ENCODE peak calls at places on chromosomes 5 and 9, in four cellular contexts. One of them, this sample, is unnamed.

GRCh38 chr5:134267366-134268018 is 41.6 kb upstream of the PPP2CA start:
- DNase-seq in GM12891: no peak
- DNase-seq in GM12892: no peak
- DNase-seq in K562: no peak
- DNase-seq in this sample: no peak

GRCh38 chr9:31873717-31874116 is 510.7 kb upstream of the ACO1 start:
- DNase-seq in K562: no peak
- DNase-seq in GM12892: no peak
- DNase-seq in GM12891: no peak
- DNase-seq in this sample: no peak

GRCh38 chr5:149794338-149795023 is 64.4 kb downstream of the PPARGC1B start:
- DNase-seq in K562: no peak
- DNase-seq in GM12892: no peak
- DNase-seq in GM12891: no peak
- DNase-seq in this sample: no peak

GRCh38 chr5:159619826-159620225 is 289.5 kb upstream of the IL12B start:
- DNase-seq in GM12892: no peak
- DNase-seq in GM12891: no peak
- DNase-seq in K562: no peak
- DNase-seq in this sample: no peak

GRCh38 chr9:108746864-108747263 is 108.9 kb downstream of the ACTL7B start:
- DNase-seq in GM12891: no peak
- DNase-seq in K562: no peak
- DNase-seq in GM12892: no peak
- DNase-seq in this sample: no peak

GRCh38 chr9:37030591-37030939 is 3.5 kb downstream of the PAX5 start:
- DNase-seq in GM12891: no peak
- DNase-seq in K562: no peak
- DNase-seq in GM12892: no peak
- DNase-seq in this sample: peak; percentile 79

GRCh38 chr9:83701769-83702168 is 6.0 kb downstream of the UBQLN1 start:
- DNase-seq in K562: no peak
- DNase-seq in GM12892: no peak
- DNase-seq in GM12891: no peak
- DNase-seq in this sample: no peak

GRCh38 chr5:111447099-111447498 is 65.2 kb downstream of the STARD4 start:
- DNase-seq in GM12892: no peak
- DNase-seq in K562: no peak
- DNase-seq in GM12891: no peak
- DNase-seq in this sample: no peak

GRCh38 chr5:86866036-86866435 is 248.3 kb downstream of the COX7C start:
- DNase-seq in GM12892: no peak
- DNase-seq in GM12891: no peak
- DNase-seq in K562: no peak
- DNase-seq in this sample: no peak

GRCh38 chr9:708182-708555 is 133.3 kb upstream of the DMRT1 start:
- DNase-seq in GM12892: no peak
- DNase-seq in K562: no peak
- DNase-seq in GM12891: no peak
- DNase-seq in this sample: no peak

GRCh38 chr5:160769264-160769663 is 82.7 kb downstream of the ATP10B start:
- DNase-seq in GM12892: no peak
- DNase-seq in GM12891: no peak
- DNase-seq in K562: no peak
- DNase-seq in this sample: no peak

GRCh38 chr5:26805076-26805475 is 233.3 kb downstream of the CDH9 start:
- DNase-seq in GM12891: no peak
- DNase-seq in K562: no peak
- DNase-seq in GM12892: no peak
- DNase-seq in this sample: no peak
- TF ChIP-seq POLR2A in GM12891: no peak
- TF ChIP-seq POLR2A in K562: no peak
- TF ChIP-seq POLR2A in GM12892: no peak
- TF ChIP-seq POLR2A in this sample: no peak

DNA sequence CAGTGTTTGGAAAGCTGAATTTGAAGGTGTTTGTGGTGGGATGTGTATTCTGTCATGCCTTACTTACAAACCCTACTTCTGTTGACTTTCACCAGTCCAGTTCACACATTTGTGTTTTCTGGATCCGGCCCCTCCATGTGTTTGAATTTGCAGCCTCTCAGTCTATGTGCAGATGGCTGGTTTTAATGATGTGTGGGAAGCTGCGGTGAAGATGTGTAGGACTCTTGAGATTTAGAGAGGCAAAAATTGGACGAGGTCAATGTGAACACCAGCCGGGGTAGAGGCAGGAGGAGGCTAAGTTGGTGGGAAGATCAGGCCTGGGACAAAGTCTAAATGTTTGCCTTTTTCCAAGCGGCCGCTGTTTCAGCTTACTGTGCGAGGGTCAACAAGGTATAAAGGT is 115.4 kb upstream of the KLF9 start:
- DNase-seq in GM12892: no peak
- DNase-seq in GM12891: no peak
- DNase-seq in K562: no peak
- DNase-seq in this sample: no peak
- TF ChIP-seq POLR2AphosphoS5 in GM12892: no peak
- TF ChIP-seq POLR2AphosphoS5 in GM12891: no peak
- TF ChIP-seq POLR2AphosphoS5 in K562: no peak
- TF ChIP-seq POLR2AphosphoS5 in this sample: no peak

GRCh38 chr9:122403381-122404002 is 32.7 kb downstream of the PTGS1 start:
- DNase-seq in K562: no peak
- DNase-seq in GM12891: no peak
- DNase-seq in GM12892: no peak
- DNase-seq in this sample: no peak

GRCh38 chr9:122398371-122398924 is 27.6 kb downstream of the PTGS1 start:
- DNase-seq in K562: no peak
- DNase-seq in GM12892: no peak
- DNase-seq in GM12891: no peak
- DNase-seq in this sample: no peak

GRCh38 chr9:122406264-122406890 is 35.6 kb downstream of the PTGS1 start:
- DNase-seq in GM12891: no peak
- DNase-seq in GM12892: no peak
- DNase-seq in K562: no peak
- DNase-seq in this sample: no peak

GRCh38 chr9:122397749-122398148 is 26.9 kb downstream of the PTGS1 start:
- DNase-seq in GM12892: no peak
- DNase-seq in GM12891: no peak
- DNase-seq in K562: no peak
- DNase-seq in this sample: no peak

DNA sequence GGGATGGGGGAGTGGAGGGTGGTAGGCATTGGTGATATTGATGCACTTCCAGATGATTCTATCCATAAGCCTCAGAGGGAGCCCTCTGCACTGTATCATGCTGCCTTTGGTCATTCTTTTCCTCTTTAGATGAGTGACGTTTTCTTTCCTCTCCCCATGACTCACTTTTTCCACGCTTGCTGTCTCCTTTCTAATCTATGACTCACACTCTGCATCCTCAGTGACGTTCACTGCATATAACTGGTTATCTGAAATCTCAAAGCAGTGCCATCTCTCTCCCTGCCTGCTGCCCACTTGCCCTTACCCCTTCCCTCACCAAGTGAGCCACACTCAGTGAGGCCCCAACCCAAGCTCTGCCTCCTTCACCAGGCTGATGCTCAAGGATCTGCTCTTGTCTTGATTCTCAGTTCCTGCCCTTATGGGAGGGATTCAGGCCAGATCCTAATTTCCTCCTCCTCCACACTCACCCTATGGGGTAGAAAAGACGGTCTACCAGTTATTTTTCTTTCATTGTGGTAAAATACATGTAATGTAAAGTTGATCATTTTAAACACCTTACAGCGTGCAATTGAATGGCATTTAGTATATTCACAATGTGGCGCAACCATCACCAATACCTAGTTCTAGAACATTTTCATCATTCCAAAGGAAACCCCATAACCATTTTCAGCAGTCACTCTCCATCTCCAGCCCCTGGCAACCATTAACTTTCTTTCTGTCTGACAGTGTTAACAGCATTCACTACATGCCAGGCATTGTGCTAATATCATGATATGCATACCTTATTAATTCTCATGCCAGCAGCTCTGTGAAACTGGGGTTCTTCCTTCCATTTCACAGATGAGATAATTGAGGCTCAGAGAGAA is 31.8 kb downstream of the PTGS1 start:
- DNase-seq in GM12892: no peak
- DNase-seq in GM12891: no peak
- DNase-seq in K562: peak; percentile 50
- DNase-seq in this sample: no peak
- TF ChIP-seq POLR2A in GM12892: no peak
- TF ChIP-seq POLR2A in GM12891: no peak
- TF ChIP-seq POLR2A in K562: no peak
- TF ChIP-seq POLR2A in this sample: no peak

GRCh38 chr5:96260009-96260408 is 173.0 kb downstream of the PCSK1 start:
- DNase-seq in GM12891: no peak
- DNase-seq in K562: no peak
- DNase-seq in GM12892: no peak
- DNase-seq in this sample: no peak

GRCh38 chr5:96257904-96258303 is 175.1 kb downstream of the PCSK1 start:
- DNase-seq in K562: no peak
- DNase-seq in GM12891: no peak
- DNase-seq in GM12892: no peak
- DNase-seq in this sample: no peak

GRCh38 chr5:96256795-96257470 is 176.1 kb downstream of the PCSK1 start:
- DNase-seq in GM12892: no peak
- DNase-seq in K562: peak; percentile 7
- DNase-seq in GM12891: no peak
- DNase-seq in this sample: no peak

GRCh38 chr5:96258692-96259091 is 174.4 kb downstream of the PCSK1 start:
- DNase-seq in K562: no peak
- DNase-seq in GM12892: no peak
- DNase-seq in GM12891: no peak
- DNase-seq in this sample: no peak

GRCh38 chr5:96259211-96259772 is 173.8 kb downstream of the PCSK1 start:
- DNase-seq in GM12892: no peak
- DNase-seq in GM12891: no peak
- DNase-seq in K562: no peak
- DNase-seq in this sample: no peak
- TF ChIP-seq POLR2AphosphoS5 in GM12892: no peak
- TF ChIP-seq POLR2AphosphoS5 in GM12891: no peak
- TF ChIP-seq POLR2AphosphoS5 in K562: no peak
- TF ChIP-seq POLR2AphosphoS5 in this sample: no peak

GRCh38 chr9:128716581-128717254 is 7.2 kb downstream of the ZDHHC12 start:
- DNase-seq in K562: no peak
- DNase-seq in GM12892: no peak
- DNase-seq in GM12891: no peak
- DNase-seq in this sample: peak; percentile 73

GRCh38 chr9:128714586-128715435 is 9.1 kb downstream of the ZDHHC12 start:
- DNase-seq in GM12891: no peak
- DNase-seq in K562: no peak
- DNase-seq in GM12892: no peak
- DNase-seq in this sample: peak; percentile 48

GRCh38 chr9:128713941-128714573 is 9.9 kb downstream of the ZDHHC12 start:
- DNase-seq in K562: no peak
- DNase-seq in GM12891: no peak
- DNase-seq in GM12892: no peak
- DNase-seq in this sample: peak; percentile 46

GRCh38 chr9:128713411-128713780 is 10.5 kb downstream of the ZDHHC12 start:
- DNase-seq in K562: no peak
- DNase-seq in GM12892: no peak
- DNase-seq in GM12891: no peak
- DNase-seq in this sample: no peak

DNA sequence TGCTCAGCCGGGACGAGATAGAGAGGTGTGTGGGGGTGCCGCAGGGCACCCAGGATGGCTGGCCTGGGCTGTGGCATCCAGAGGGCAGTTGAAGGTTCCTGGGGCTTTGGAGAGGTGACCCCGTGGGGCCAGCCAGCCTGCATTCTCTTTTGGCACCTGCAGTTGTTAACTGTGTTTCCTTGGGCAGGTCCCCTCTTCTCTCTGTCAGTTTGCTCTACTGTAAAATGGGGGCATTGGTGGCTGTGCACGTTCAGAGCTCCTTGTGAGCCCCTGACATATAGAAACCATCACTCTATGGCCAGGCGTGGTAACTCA is 8.5 kb downstream of the ZDHHC12 start:
- DNase-seq in GM12892: no peak
- DNase-seq in K562: no peak
- DNase-seq in GM12891: no peak
- DNase-seq in this sample: no peak
- TF ChIP-seq POLR2A in GM12892: no peak
- TF ChIP-seq POLR2A in K562: no peak
- TF ChIP-seq POLR2A in GM12891: no peak
- TF ChIP-seq POLR2A in this sample: no peak

DNA sequence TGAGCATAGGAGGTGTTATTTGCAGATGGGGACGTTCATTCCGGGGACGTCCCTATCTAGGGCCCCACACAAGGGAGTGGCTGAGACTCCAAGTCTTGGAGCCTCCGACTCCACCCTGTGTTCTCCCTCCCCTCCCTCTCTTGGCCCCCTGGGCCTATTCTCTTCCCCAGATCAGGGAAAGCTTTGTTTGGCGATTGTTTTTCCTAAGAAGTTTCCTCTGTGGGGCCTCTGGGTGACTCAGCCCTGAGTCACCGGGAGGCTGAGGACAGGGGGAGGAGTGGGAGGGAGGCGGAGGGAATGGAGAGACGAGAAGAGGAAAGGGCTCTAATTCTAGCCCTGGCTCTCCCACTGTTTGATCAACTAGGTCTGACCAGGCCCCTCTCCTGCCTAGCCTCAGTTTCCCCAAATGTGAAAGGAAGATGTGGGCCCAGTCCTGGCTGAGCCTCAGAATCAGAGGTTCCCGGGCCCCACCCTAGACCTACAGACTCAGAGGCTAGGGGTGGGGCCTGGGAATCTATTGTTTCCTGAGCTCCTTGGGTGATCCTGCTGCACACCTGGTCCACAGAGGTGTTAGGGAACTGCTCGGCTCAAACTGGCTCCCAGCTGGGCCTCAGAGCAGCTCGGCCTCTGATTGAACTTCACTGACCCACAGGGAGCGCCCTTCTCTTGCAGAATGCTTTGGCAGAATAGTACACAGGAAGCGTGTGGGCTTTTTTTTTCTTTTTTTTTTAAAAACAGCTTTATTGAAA is 19.2 kb downstream of the GSN start:
- DNase-seq in GM12892: no peak
- DNase-seq in K562: peak; percentile 94
- DNase-seq in GM12891: no peak
- DNase-seq in this sample: no peak
- TF ChIP-seq POLR2AphosphoS5 in GM12892: no peak
- TF ChIP-seq POLR2AphosphoS5 in K562: peak; percentile 68
- TF ChIP-seq POLR2AphosphoS5 in GM12891: no peak
- TF ChIP-seq POLR2AphosphoS5 in this sample: peak; percentile 36

This sample was measured in spleen.